ENCODE peak calls at places on chromosome 9, in ten cellular contexts. One of them, this sample, is unnamed.

GRCh38 chr9:92160786-92161185 is 45.6 kb upstream of the SPTLC1 start:
- DNase-seq in HCT116: no peak
- DNase-seq in endothelial cell of umbilical vein: no peak
- DNase-seq in vagina: no peak
- DNase-seq in body of pancreas: no peak
- DNase-seq in esophagus squamous epithelium: no peak
- DNase-seq in A549: no peak
- DNase-seq in uterus: no peak
- DNase-seq in adrenal gland: no peak
- DNase-seq in H1: no peak
- DNase-seq in this sample: no peak

GRCh38 chr9:127388856-127389238 is 8.1 kb upstream of the SLC2A8 start:
- DNase-seq in HCT116: no peak
- DNase-seq in esophagus squamous epithelium: no peak
- DNase-seq in uterus: no peak
- DNase-seq in endothelial cell of umbilical vein: no peak
- DNase-seq in body of pancreas: no peak
- DNase-seq in H1: no peak
- DNase-seq in adrenal gland: peak; percentile 54
- DNase-seq in A549: no peak
- DNase-seq in vagina: no peak
- DNase-seq in this sample: no peak

GRCh38 chr9:37998881-37999311 is 70.1 kb downstream of the SHB start:
- DNase-seq in HCT116: peak; percentile 31
- DNase-seq in uterus: no peak
- DNase-seq in A549: no peak
- DNase-seq in endothelial cell of umbilical vein: no peak
- DNase-seq in body of pancreas: no peak
- DNase-seq in H1: no peak
- DNase-seq in adrenal gland: no peak
- DNase-seq in esophagus squamous epithelium: no peak
- DNase-seq in vagina: no peak
- DNase-seq in this sample: no peak

GRCh38 chr9:86519216-86519615 is 165.0 kb upstream of the TUT7 start:
- DNase-seq in adrenal gland: no peak
- DNase-seq in HCT116: no peak
- DNase-seq in H1: no peak
- DNase-seq in body of pancreas: no peak
- DNase-seq in endothelial cell of umbilical vein: no peak
- DNase-seq in vagina: no peak
- DNase-seq in uterus: no peak
- DNase-seq in A549: no peak
- DNase-seq in esophagus squamous epithelium: no peak
- DNase-seq in this sample: no peak

GRCh38 chr9:130266236-130267098 is 907 bp downstream of the HMCN2 start:
- DNase-seq in vagina: no peak
- DNase-seq in endothelial cell of umbilical vein: no peak
- DNase-seq in uterus: no peak
- DNase-seq in esophagus squamous epithelium: no peak
- DNase-seq in adrenal gland: no peak
- DNase-seq in body of pancreas: no peak
- DNase-seq in HCT116: no peak
- DNase-seq in H1: no peak
- DNase-seq in A549: no peak
- DNase-seq in this sample: no peak

GRCh38 chr9:96320749-96321280 is 18.8 kb upstream of the HSD17B3 start:
- DNase-seq in esophagus squamous epithelium: no peak
- DNase-seq in H1: no peak
- DNase-seq in A549: no peak
- DNase-seq in uterus: no peak
- DNase-seq in endothelial cell of umbilical vein: no peak
- DNase-seq in body of pancreas: no peak
- DNase-seq in adrenal gland: no peak
- DNase-seq in vagina: no peak
- DNase-seq in HCT116: no peak
- DNase-seq in this sample: no peak

GRCh38 chr9:22053178-22053577 is 44.1 kb upstream of the CDKN2B start:
- DNase-seq in HCT116: no peak
- DNase-seq in H1: no peak
- DNase-seq in adrenal gland: no peak
- DNase-seq in uterus: no peak
- DNase-seq in esophagus squamous epithelium: no peak
- DNase-seq in A549: no peak
- DNase-seq in vagina: no peak
- DNase-seq in body of pancreas: no peak
- DNase-seq in endothelial cell of umbilical vein: no peak
- DNase-seq in this sample: no peak

GRCh38 chr9:89278551-89278950 is 32.4 kb upstream of the CKS2 start:
- DNase-seq in uterus: no peak
- DNase-seq in body of pancreas: no peak
- DNase-seq in vagina: no peak
- DNase-seq in A549: peak; percentile 16
- DNase-seq in H1: no peak
- DNase-seq in HCT116: no peak
- DNase-seq in esophagus squamous epithelium: no peak
- DNase-seq in endothelial cell of umbilical vein: no peak
- DNase-seq in adrenal gland: no peak
- DNase-seq in this sample: no peak

DNA sequence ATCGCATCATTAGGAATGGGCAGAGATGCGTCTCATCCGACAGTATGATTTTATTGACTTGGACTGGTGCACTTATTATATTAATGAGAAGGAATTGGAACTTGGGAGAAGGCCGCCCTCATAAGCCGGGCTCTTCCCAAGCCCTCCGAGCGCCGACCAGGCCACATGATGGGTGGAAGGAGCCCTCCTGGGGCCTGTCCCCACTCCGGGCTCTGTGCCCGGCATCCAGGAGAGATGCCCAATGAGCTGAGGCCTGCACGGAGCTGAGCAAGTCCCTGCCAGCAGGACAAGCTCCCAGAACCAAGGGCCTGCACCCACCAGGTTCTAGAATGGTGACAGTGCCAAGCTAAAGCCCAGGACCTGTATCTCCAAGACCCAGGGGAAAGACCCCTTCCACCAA is 71.6 kb downstream of the NEK6 start:
- DNase-seq in HCT116: no peak
- DNase-seq in vagina: no peak
- DNase-seq in body of pancreas: no peak
- DNase-seq in H1: no peak
- DNase-seq in adrenal gland: no peak
- DNase-seq in esophagus squamous epithelium: no peak
- DNase-seq in A549: no peak
- DNase-seq in endothelial cell of umbilical vein: no peak
- DNase-seq in uterus: no peak
- DNase-seq in this sample: no peak
- TF ChIP-seq POLR2A in HCT116: no peak
- TF ChIP-seq POLR2A in vagina: no peak
- TF ChIP-seq POLR2A in body of pancreas: no peak
- TF ChIP-seq POLR2A in H1: no peak
- TF ChIP-seq POLR2A in adrenal gland: no peak
- TF ChIP-seq POLR2A in esophagus squamous epithelium: no peak
- TF ChIP-seq POLR2A in A549: no peak
- TF ChIP-seq POLR2A in endothelial cell of umbilical vein: no peak
- TF ChIP-seq POLR2A in uterus: no peak
- TF ChIP-seq POLR2A in this sample: no peak

GRCh38 chr9:124880501-124880900 is 18.6 kb downstream of the ARPC5L start:
- DNase-seq in esophagus squamous epithelium: no peak
- DNase-seq in H1: no peak
- DNase-seq in A549: no peak
- DNase-seq in endothelial cell of umbilical vein: no peak
- DNase-seq in vagina: no peak
- DNase-seq in adrenal gland: no peak
- DNase-seq in uterus: no peak
- DNase-seq in body of pancreas: no peak
- DNase-seq in HCT116: no peak
- DNase-seq in this sample: no peak

GRCh38 chr9:124879226-124879625 is 17.3 kb downstream of the ARPC5L start:
- DNase-seq in uterus: no peak
- DNase-seq in A549: no peak
- DNase-seq in endothelial cell of umbilical vein: no peak
- DNase-seq in body of pancreas: no peak
- DNase-seq in vagina: no peak
- DNase-seq in esophagus squamous epithelium: no peak
- DNase-seq in H1: no peak
- DNase-seq in HCT116: no peak
- DNase-seq in adrenal gland: no peak
- DNase-seq in this sample: no peak

GRCh38 chr9:124881138-124881743 is 19.3 kb downstream of the ARPC5L start:
- DNase-seq in adrenal gland: no peak
- DNase-seq in esophagus squamous epithelium: no peak
- DNase-seq in A549: no peak
- DNase-seq in endothelial cell of umbilical vein: no peak
- DNase-seq in H1: no peak
- DNase-seq in uterus: no peak
- DNase-seq in vagina: no peak
- DNase-seq in body of pancreas: no peak
- DNase-seq in HCT116: no peak
- DNase-seq in this sample: no peak

GRCh38 chr9:124877383-124877782 is 15.5 kb downstream of the ARPC5L start:
- DNase-seq in adrenal gland: no peak
- DNase-seq in body of pancreas: no peak
- DNase-seq in HCT116: no peak
- DNase-seq in A549: no peak
- DNase-seq in H1: no peak
- DNase-seq in esophagus squamous epithelium: no peak
- DNase-seq in uterus: no peak
- DNase-seq in vagina: no peak
- DNase-seq in endothelial cell of umbilical vein: no peak
- DNase-seq in this sample: no peak

DNA sequence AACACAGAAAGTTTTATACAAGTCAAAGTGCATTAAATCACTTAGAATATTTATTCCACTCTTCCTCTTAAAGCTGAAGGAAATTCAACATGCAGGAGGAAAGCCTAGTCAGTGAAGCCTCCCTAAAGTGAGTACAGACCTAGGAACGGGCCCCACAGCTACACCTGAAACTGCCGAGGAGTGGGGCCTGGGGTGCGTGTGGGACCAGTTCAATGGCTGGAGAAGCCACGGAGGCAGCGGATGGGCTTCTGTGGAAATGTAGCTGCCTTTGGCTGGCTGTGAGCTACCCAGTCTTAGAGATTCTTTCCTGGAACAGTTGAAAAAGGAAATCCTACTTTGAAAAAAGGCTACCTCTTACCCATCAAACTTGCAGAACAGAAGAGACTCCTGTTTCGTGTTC is 16.6 kb downstream of the ARPC5L start:
- DNase-seq in A549: no peak
- DNase-seq in body of pancreas: no peak
- DNase-seq in vagina: no peak
- DNase-seq in endothelial cell of umbilical vein: no peak
- DNase-seq in uterus: no peak
- DNase-seq in adrenal gland: no peak
- DNase-seq in HCT116: no peak
- DNase-seq in esophagus squamous epithelium: no peak
- DNase-seq in H1: no peak
- DNase-seq in this sample: no peak
- TF ChIP-seq POLR2A in A549: no peak
- TF ChIP-seq POLR2A in body of pancreas: no peak
- TF ChIP-seq POLR2A in vagina: no peak
- TF ChIP-seq POLR2A in endothelial cell of umbilical vein: no peak
- TF ChIP-seq POLR2A in uterus: no peak
- TF ChIP-seq POLR2A in adrenal gland: no peak
- TF ChIP-seq POLR2A in HCT116: no peak
- TF ChIP-seq POLR2A in esophagus squamous epithelium: no peak
- TF ChIP-seq POLR2A in H1: no peak
- TF ChIP-seq POLR2A in this sample: no peak

DNA sequence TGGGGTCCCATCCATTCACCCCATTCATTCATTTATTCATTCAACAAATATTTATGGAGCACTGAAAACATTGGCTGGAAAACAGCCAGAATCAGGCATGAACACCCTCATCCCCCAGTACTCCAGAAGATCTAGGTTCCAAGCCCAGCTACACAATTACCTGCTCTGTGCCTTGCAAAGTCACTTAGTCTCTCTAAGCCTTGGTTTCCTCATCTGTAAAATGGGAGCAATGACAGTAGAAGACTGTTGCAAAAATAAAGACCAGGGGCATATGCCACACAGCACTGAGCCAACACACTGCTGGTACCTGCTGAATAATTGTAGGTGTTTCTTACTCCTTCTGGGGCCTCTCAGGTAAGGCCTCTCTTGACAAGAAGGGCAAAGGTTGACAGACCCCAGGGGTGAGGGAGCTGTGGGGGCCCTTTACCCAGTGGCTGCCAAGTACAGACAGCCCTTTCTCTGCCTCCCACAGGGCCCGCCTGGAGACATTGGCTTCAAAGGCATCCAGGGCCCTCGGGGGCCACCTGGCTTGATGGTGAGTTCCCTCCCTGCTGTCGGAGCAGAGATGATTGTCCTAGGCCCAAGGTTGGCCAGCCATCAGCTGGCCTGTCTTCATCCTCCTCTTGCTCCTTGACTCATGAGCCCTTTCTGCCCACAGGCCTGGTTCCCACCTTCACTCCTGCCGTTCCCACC is 22.6 kb upstream of the ORM1 start:
- DNase-seq in vagina: peak; percentile 85
- DNase-seq in adrenal gland: no peak
- DNase-seq in uterus: peak; percentile 7
- DNase-seq in endothelial cell of umbilical vein: no peak
- DNase-seq in HCT116: no peak
- DNase-seq in A549: no peak
- DNase-seq in esophagus squamous epithelium: no peak
- DNase-seq in body of pancreas: no peak
- DNase-seq in H1: no peak
- DNase-seq in this sample: no peak
- TF ChIP-seq POLR2A in vagina: no peak
- TF ChIP-seq POLR2A in adrenal gland: no peak
- TF ChIP-seq POLR2A in uterus: no peak
- TF ChIP-seq POLR2A in endothelial cell of umbilical vein: no peak
- TF ChIP-seq POLR2A in HCT116: no peak
- TF ChIP-seq POLR2A in A549: no peak
- TF ChIP-seq POLR2A in esophagus squamous epithelium: no peak
- TF ChIP-seq POLR2A in body of pancreas: no peak
- TF ChIP-seq POLR2A in H1: no peak
- TF ChIP-seq POLR2A in this sample: no peak

DNA sequence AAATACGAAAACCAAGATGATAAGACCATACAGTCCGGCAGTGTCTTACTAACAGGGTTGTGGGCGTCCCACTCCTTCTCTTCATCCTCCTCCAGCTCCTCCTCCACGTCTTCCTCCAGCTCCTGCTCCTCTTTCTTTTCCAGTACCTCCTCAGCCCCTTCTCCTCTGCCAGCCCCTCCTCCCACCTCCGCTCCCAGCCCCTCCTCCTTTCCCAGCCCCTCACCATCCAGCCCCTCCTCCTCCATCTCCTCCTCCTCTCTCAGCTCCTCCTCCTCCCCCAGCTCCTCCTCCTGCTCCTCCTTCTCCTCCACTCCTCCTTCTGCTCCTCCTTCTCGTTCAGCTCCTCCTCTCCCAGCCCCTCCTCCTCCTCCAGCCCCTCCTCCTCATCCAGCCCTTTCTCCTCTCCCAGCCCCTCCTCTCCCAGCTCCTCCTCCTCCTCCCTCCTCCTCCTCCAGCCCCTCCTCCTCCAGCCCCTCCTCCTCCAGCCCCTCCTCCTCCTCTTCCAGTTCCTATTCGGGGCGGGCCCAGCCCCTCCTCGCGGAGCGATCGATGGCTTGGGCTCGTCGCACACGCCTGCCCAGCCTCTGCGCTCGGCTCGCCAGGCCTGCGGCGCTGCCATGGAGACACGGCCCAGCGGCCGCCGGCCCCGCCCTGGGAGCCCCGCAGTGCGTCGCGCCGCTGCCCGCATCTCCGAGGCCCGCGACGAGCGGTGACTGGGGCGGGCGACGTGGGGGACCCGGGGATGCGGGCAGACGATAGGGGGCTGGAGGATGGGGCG is at the start of gene BRD3OS:
- DNase-seq in body of pancreas: peak; percentile 98
- DNase-seq in endothelial cell of umbilical vein: peak; percentile 98
- DNase-seq in H1: peak; percentile 99
- DNase-seq in adrenal gland: peak; percentile 99
- DNase-seq in esophagus squamous epithelium: peak; percentile 96
- DNase-seq in HCT116: peak; percentile 98
- DNase-seq in A549: peak; percentile 99
- DNase-seq in uterus: peak; percentile 95
- DNase-seq in vagina: peak; percentile 100
- DNase-seq in this sample: peak; percentile 91
- TF ChIP-seq POLR2A in body of pancreas: no peak
- TF ChIP-seq POLR2A in endothelial cell of umbilical vein: peak; percentile 43
- TF ChIP-seq POLR2A in H1: no peak
- TF ChIP-seq POLR2A in adrenal gland: no peak
- TF ChIP-seq POLR2A in esophagus squamous epithelium: no peak
- TF ChIP-seq POLR2A in HCT116: no peak
- TF ChIP-seq POLR2A in A549: no peak
- TF ChIP-seq POLR2A in uterus: no peak
- TF ChIP-seq POLR2A in vagina: no peak
- TF ChIP-seq POLR2A in this sample: no peak

This sample was measured in tibial nerve.